ENCODE peak calls at places on chromosomes 11 and 22, in ten cellular contexts. P is body of pancreas, N is left lung, Q is nephron progenitor cell, M is AG09309, O is Panc1, X is kidney epithelial cell, J is cardiac muscle cell, L is fibroblast of mammary gland, T is A549. W is an unnamed sample.

GRCh38 chr11:36385121-36385530 is 89.0 kb downstream of the PRR5L start:
- DNase-seq in L (peak), X (no peak), T (no peak), Q (no peak), O (no peak), P (no peak), M (no peak), J (no peak), N (no peak), W (no peak)

GRCh38 chr22:46436595-46437163 is 100.7 kb downstream of the CELSR1 start:
- DNase-seq in J (no peak), O (no peak), M (no peak), Q (no peak), L (peak), N (no peak), X (no peak), P (no peak), T (no peak), W (no peak)

GRCh38 chr11:47688101-47688500 is 27.1 kb downstream of the AGBL2 start:
- DNase-seq in Q (no peak), X (no peak), T (no peak), P (no peak), L (no peak), M (no peak), O (no peak), N (no peak), J (no peak), W (no peak)

GRCh38 chr11:124934862-124935547 is 842 bp downstream of the HEPACAM start:
- DNase-seq in M (peak), N (no peak), X (peak), O (no peak), T (peak), L (peak), J (no peak), P (no peak), Q (no peak), W (no peak)

GRCh38 chr11:620935-621814 is 3.6 kb downstream of the CDHR5 start:
- DNase-seq in M (no peak), T (no peak), O (no peak), X (no peak), P (no peak), Q (no peak), L (no peak), J (no peak), N (no peak), W (no peak)

GRCh38 chr11:125591659-125592304 is 870 bp upstream of the STT3A start:
- DNase-seq in L (peak), X (no peak), O (peak), P (peak), J (peak), Q (peak), N (peak), M (no peak), T (no peak), W (peak)

GRCh38 chr11:44600739-44601416 is 35.4 kb downstream of the CD82 start:
- DNase-seq in N (no peak), X (no peak), P (no peak), J (no peak), O (no peak), M (no peak), T (no peak), L (no peak), Q (peak), W (no peak)

GRCh38 chr11:33753304-33753703 is 17.1 kb upstream of the CD59 start:
- DNase-seq in X (no peak), T (no peak), O (no peak), L (peak), P (no peak), Q (no peak), M (no peak), J (peak), N (no peak), W (no peak)

GRCh38 chr11:15563054-15563453 is 448.3 kb downstream of the INSC start:
- DNase-seq in M (no peak), O (no peak), X (no peak), Q (no peak), P (no peak), L (no peak), J (no peak), N (no peak), T (no peak), W (no peak)

GRCh38 chr22:30327864-30328345 is 1.2 kb upstream of the TBC1D10A start:
- DNase-seq in O (no peak), Q (no peak), N (no peak), J (no peak), P (peak), T (peak), L (no peak), X (no peak), M (no peak), W (no peak)
- TF ChIP-seq CTCF in O (no peak), Q (no peak), N (no peak), J (no peak), P (peak), T (no peak), L (no peak), X (peak), M (no peak), W (no peak)

DNA sequence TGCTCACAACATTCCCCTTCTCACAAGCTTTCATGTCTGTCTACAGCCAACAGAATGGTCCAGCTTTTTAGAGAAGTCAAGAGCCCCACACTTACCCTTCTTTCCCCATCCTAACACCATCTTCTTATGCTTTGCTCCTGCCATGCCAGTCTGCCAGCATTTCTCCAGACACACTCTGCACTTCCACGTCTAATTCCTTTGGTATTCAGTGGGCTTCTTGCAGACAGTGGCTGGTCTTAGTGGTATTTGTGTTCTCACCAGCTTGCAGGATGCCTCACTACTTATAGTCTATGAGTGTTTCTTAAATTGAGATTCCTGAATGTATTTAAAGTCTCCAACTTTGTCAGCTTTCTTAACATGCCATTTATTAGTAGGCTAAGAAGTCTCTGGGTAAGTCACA is 154.4 kb downstream of the BBOX1 start:
- DNase-seq in Q (no peak), N (no peak), L (no peak), O (no peak), X (no peak), T (no peak), M (no peak), J (no peak), P (no peak), W (no peak)
- TF ChIP-seq CTCF in Q (no peak), N (no peak), L (no peak), O (no peak), X (no peak), T (no peak), M (no peak), J (no peak), P (no peak), W (no peak)

DNA sequence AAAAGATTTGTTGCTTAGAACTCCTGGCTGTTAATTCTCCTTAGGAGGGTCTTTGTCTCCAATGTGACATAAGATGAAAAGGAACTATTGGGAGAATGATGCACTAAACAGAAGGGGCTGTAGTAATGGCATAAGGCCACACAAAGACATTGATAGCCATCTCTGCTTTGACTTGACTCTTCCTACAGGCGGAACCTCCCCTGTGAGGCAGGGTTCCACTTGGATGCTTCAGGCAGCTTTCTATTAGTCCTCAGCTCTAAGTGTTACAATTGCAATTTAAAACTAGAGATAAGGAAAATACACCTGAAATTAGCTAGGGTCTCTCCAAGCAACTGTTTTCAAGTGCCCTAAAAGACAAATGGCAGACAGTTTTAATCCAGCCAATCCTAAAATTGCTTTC is 391.6 kb upstream of the CCDC90B start:
- DNase-seq in M (no peak), Q (no peak), N (no peak), O (no peak), T (no peak), X (no peak), P (no peak), J (no peak), L (no peak), W (no peak)
- TF ChIP-seq CTCF in M (no peak), Q (no peak), N (no peak), O (no peak), T (no peak), X (no peak), P (no peak), J (no peak), L (no peak), W (no peak)

DNA sequence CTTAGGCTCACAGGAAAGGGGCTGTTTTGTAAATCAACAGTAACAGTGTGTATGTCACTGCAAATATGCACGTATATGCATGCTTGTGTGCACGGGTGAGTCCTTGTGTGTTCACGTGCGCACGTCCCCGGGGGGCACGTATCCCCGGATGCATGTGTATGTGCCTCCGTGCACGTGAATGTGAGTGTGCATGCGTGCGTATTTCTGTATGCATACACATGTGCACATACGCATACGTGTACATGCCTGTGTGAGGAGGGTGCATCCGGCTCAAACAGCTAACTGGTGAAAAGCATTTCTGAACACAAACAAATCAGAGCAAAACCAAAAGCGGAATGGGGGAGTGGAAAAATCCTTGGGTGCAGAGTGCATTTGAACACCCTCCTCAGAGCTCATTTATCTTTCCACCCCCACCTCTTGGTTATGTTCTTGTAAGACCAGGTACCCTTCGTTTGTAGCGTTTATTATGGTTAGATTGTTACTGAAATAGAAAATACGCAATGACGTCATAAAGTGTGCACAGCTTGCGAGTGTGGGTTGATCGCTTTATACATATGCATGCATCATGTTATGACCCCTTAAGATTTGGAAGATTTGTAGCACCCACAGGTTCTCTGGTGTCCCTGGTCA is 7.0 kb downstream of the ARSA start:
- DNase-seq in P (no peak), Q (no peak), X (no peak), T (no peak), J (no peak), L (peak), M (no peak), O (no peak), N (no peak), W (no peak)
- TF ChIP-seq CTCF in P (no peak), Q (no peak), X (no peak), T (no peak), J (no peak), L (no peak), M (no peak), O (no peak), N (no peak), W (no peak)

GRCh38 chr22:38973289-38974169 is 8.6 kb upstream of the APOBEC3B start:
- DNase-seq in Q (peak), T (peak), O (peak), P (peak), X (no peak), M (no peak), N (no peak), L (peak), J (peak), W (peak)
- TF ChIP-seq CTCF in Q (peak), T (peak), O (peak), P (peak), X (peak), M (peak), N (peak), L (peak), J (peak), W (peak)

DNA sequence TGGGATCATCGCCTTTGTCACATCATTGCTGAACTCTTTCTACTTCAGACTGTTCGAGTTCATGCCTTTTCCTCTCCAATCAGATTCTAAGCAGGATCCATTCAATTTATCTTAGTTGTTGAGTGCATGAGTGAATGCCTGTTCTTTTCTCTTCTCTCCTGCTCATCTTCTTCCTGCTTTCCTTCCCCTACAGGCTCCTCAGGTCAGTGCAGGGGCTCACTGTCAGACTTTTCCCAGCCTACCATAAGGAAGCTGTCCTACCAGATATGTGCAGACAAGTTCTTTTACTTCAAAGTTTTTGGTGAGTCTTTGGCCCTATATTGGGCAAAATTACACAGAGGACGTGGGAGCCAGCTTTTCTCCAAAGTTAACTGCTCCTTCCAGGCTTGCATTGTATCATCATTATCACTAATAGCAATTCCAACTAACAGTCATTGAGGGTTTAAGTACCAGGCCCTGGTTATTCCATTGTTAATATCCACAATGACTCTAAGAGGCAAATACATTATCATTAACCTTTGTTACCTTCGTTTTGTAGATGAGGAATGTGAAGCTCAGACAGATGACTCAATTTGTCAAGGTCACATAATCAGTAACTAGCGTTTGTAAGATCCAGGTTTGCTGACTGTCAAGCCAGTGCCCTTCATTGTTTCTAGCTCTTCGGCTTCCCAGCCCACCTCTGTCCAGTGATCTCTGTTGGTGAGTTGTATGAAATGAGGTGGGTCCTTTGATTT is 30.4 kb downstream of the OR6Q1 start:
- DNase-seq in O (no peak), L (peak), Q (no peak), X (no peak), N (no peak), M (no peak), T (peak), J (no peak), P (no peak), W (no peak)
- TF ChIP-seq CTCF in O (no peak), L (peak), Q (no peak), X (peak), N (no peak), M (peak), T (no peak), J (peak), P (no peak), W (peak)

GRCh38 chr22:48579915-48580279 is 1247.8 kb downstream of the BRD1 start:
- DNase-seq in O (no peak), X (no peak), P (no peak), T (no peak), M (no peak), Q (no peak), J (no peak), N (no peak), L (no peak), W (no peak)
- TF ChIP-seq CTCF in O (no peak), X (no peak), P (no peak), T (no peak), M (no peak), Q (no peak), J (no peak), N (no peak), L (no peak), W (no peak)

GRCh38 chr11:117923773-117924172 is 5.4 kb downstream of the TMPRSS13 start:
- DNase-seq in M (no peak), O (no peak), Q (no peak), X (no peak), L (no peak), J (no peak), N (no peak), P (no peak), T (no peak), W (no peak)
- TF ChIP-seq CTCF in M (no peak), O (no peak), Q (no peak), X (no peak), L (no peak), J (no peak), N (no peak), P (no peak), T (no peak), W (no peak)

GRCh38 chr11:73170140-73170539 is 28.0 kb upstream of the FCHSD2 start:
- DNase-seq in P (no peak), M (no peak), X (no peak), N (peak), T (no peak), Q (no peak), L (no peak), J (peak), O (no peak), W (no peak)
- TF ChIP-seq CTCF in P (no peak), M (no peak), X (no peak), N (no peak), T (no peak), Q (no peak), L (no peak), J (no peak), O (no peak), W (no peak)

DNA sequence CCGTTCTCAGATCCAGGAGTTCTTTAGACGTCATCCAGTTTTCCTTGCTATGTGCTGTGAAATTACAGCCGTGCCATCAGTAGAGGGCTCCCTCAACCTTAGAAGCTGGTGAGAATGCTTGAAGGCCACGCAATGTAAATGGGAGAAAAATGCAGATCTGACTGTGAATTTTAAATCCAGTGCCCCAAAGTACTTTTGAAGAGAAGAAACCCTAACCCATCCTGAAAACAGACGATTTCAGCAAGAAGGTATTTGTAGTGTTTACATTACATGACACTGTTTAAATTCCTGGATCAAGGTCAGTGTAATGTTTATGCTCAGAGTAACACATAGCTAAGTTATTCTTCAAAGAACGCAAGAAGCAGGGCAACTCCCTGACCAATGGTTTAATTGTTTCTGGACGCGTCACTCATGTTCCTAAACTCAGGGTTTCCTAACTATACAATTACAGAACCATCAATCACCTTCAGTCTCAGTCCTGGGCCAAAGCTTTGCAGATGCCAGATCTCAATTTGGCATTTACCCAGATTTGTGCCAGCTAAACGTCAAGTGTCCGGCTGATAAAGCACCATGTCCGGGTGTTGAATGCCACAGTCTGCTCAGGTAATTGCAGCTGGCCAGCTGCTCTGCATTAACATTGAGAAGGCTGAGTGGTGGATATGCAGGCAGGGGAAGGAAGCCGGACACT is 38.2 kb downstream of the ADAMTS8 start:
- DNase-seq in L (peak), O (peak), M (no peak), N (no peak), T (peak), X (no peak), Q (no peak), P (peak), J (peak), W (no peak)
- TF ChIP-seq CTCF in L (peak), O (peak), M (peak), N (no peak), T (peak), X (peak), Q (no peak), P (no peak), J (peak), W (no peak)